ENCODE peak calls at places on chromosomes 4 and X, in four cellular contexts. V is cardiac muscle cell, P is hepatocyte, B is HCT116. H is an unnamed sample.

GRCh38 chrX:118536687-118537461 is 41.3 kb downstream of the DOCK11 start:
- DNase-seq in B (no peak), P (no peak), V (peak; percentile 28), H (no peak)

GRCh38 chr4:107094976-107095375 is 58.9 kb upstream of the DKK2 start:
- DNase-seq in V (no peak), P (peak; percentile 11), B (no peak), H (no peak)

GRCh38 chr4:161121451-161121850 is 1042.3 kb downstream of the FSTL5 start:
- DNase-seq in P (no peak), V (no peak), B (no peak), H (no peak)

GRCh38 chr4:163384926-163385325 is 41.2 kb downstream of the NPY5R start:
- DNase-seq in P (no peak), B (no peak), V (no peak), H (no peak)

GRCh38 chrX:71809886-71810285 is 46.7 kb downstream of the CXorf49B start:
- DNase-seq in B (no peak), P (no peak), V (no peak), H (peak; percentile 15)

GRCh38 chrX:27598312-27598711 is 8.2 kb downstream of the DCAF8L2 start:
- DNase-seq in P (peak; percentile 16), V (peak; percentile 19), B (no peak), H (no peak)

GRCh38 chr4:76767983-76768382 is 130.0 kb downstream of the SOWAHB start:
- DNase-seq in P (no peak), V (no peak), B (no peak), H (no peak)

GRCh38 chr4:25367004-25367621 is 9.9 kb upstream of the ANAPC4 start:
- DNase-seq in P (peak; percentile 56), B (no peak), V (peak; percentile 60), H (peak; percentile 20)

GRCh38 chr4:140816806-140817205 is 60.6 kb upstream of the TBC1D9 start:
- DNase-seq in V (no peak), P (no peak), B (no peak), H (no peak)

GRCh38 chrX:6383911-6384310 is 151.0 kb downstream of the VCX3A start:
- DNase-seq in B (no peak), V (no peak), P (no peak), H (no peak)

GRCh38 chr4:153342751-153343552 is 1.5 kb upstream of the MND1 start:
- DNase-seq in V (no peak), B (no peak), P (no peak), H (no peak)

GRCh38 chr4:73895201-73896177 is 26.3 kb downstream of the CXCL1 start:
- DNase-seq in V (no peak), P (peak; percentile 5), B (no peak), H (no peak)

GRCh38 chr4:185165605-185166063 is 22.6 kb downstream of the SLC25A4 start:
- DNase-seq in B (no peak), V (no peak), P (no peak), H (no peak)

GRCh38 chrX:154419688-154420401 is 8.5 kb downstream of the TAFAZZIN start:
- DNase-seq in V (no peak), B (no peak), P (no peak), H (no peak)

GRCh38 chr4:77454858-77455257 is 150.8 kb upstream of the CXCL13 start:
- DNase-seq in P (no peak), B (no peak), V (no peak), H (no peak)

GRCh38 chrX:119041175-119041574 is 31.6 kb upstream of the CT47C1 start:
- DNase-seq in B (peak; percentile 32), V (peak; percentile 1), P (peak; percentile 72), H (peak; percentile 25)

GRCh38 chr4:98694076-98694475 is 35.7 kb upstream of the TSPAN5 start:
- DNase-seq in V (no peak), B (no peak), P (no peak), H (no peak)

GRCh38 chrX:111671668-111672067 is 9.3 kb upstream of the ALG13 start:
- DNase-seq in V (no peak), B (no peak), P (no peak), H (no peak)
- TF ChIP-seq CTCF in V (no peak), B (no peak), P (no peak), H (no peak)

GRCh38 chr4:80033581-80033980 is 39.4 kb downstream of the ANTXR2 start:
- DNase-seq in V (no peak), P (no peak), B (no peak), H (no peak)
- TF ChIP-seq CTCF in V (peak; percentile 4), P (no peak), B (peak; percentile 34), H (peak; percentile 17)

GRCh38 chr4:4425119-4425690 is 38.3 kb downstream of the NSG1 start:
- DNase-seq in P (no peak), V (no peak), B (no peak), H (no peak)
- TF ChIP-seq CTCF in P (no peak), V (no peak), B (no peak), H (no peak)

GRCh38 chr4:20075479-20075878 is 176.2 kb upstream of the SLIT2 start:
- DNase-seq in P (no peak), V (no peak), B (no peak), H (no peak)
- TF ChIP-seq CTCF in P (peak; percentile 21), V (peak; percentile 20), B (no peak), H (no peak)

GRCh38 chr4:1802151-1802715 is 9.1 kb downstream of the FGFR3 start:
- DNase-seq in P (no peak), B (no peak), V (no peak), H (no peak)
- TF ChIP-seq CTCF in P (no peak), B (no peak), V (no peak), H (no peak)

DNA sequence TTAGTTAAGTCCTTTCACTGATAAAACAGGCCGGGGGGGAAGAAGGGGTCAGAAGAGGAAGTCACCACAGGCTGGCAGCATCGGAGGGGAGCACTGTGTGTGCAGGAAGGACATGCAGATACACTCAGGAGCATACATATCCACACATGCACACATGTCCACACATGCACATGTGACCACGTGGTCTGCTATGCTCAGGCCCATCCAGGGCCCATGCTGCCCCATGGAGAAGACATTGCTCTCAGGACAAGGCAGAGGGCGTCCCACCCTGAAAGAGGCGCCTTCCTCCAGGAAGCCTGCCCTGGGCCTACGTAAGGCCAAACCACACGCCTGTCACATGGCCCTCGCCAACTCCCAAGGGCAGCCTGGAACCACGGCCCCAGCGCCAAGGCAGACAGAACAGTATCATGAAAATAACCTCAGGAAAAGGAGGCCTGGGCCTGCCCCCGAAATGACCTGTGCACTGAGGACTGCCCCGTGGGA is 15.8 kb downstream of the WDR1 start:
- DNase-seq in B (no peak), P (no peak), V (no peak), H (no peak)
- TF ChIP-seq CTCF in B (no peak), P (no peak), V (no peak), H (no peak)

GRCh38 chr4:183256756-183257385 is 63.2 kb downstream of the CLDN22 start:
- DNase-seq in P (peak; percentile 62), V (peak; percentile 67), B (peak; percentile 33), H (peak; percentile 54)
- TF ChIP-seq CTCF in P (peak; percentile 68), V (peak; percentile 72), B (peak; percentile 87), H (peak; percentile 77)

DNA sequence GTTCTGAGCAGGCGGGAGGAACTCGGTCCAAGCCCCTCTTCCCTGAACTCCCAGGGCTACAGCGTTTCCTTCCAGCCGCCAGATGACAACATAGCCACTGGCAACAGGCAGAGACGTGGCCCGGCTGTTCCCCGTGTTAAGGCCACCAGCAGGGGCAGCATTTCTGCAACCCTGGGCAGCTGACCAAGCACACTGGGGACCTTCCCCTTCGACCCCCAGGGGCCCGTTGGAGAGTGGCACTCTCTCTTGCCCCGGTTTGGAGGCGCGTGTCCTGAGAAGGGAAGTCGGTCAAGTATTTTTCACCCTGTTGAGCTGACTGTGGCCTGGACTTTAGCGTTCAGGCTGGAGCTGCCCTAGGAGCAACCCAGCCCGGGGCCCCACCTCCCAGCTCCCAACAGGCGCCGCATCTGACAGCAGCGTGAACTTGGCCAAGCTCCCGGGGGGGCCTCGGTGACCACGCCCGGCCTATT is 37.6 kb downstream of the ZBTB49 start:
- DNase-seq in P (peak; percentile 42), B (no peak), V (peak; percentile 31), H (no peak)
- TF ChIP-seq CTCF in P (peak; percentile 28), B (peak; percentile 50), V (peak; percentile 71), H (no peak)

DNA sequence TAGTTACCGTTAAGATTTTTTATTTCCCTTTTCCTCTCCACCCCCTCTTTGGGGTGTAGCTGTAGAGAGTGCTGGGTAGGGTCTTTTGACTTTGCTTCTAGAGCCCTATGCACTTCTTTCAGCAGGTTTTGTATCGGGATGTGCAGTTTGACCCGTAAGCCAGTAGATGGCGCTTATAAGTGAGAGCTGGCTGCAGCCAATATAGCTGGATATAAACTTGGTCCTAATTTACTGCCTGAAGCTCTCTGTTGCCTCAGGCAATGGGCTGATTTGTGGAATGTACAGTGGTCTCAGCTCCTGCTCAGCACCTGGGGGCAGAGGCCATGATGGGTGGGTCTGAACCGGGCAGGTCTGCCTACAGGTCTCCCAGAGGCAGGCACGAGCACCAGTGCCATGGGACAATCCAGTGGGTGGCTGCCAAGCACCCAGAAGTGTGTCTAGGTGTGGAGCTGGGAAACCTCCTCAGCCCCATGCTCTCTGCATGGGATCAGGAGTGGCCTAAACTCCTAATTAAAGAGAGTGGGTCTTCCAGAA is 146.5 kb downstream of the SPANXN1 start:
- DNase-seq in P (no peak), V (no peak), B (no peak), H (no peak)
- TF ChIP-seq CTCF in P (no peak), V (no peak), B (peak; percentile 40), H (no peak)

H was measured in RWPE1.